ENCODE peak calls at places on chromosomes 6 and 20, in four cellular contexts. J, I, T and M are unnamed samples.

GRCh38 chr20:63053430-63054102 is 46.8 kb upstream of the BHLHE23 start:
- DNase-seq in T (no peak), I (no peak), J (no peak), M (no peak)

GRCh38 chr20:21234816-21235215 is 68.3 kb upstream of the XRN2 start:
- DNase-seq in T (no peak), I (no peak), J (no peak), M (no peak)

GRCh38 chr20:17960927-17961599 is 7.5 kb downstream of the SNX5 start:
- DNase-seq in I (no peak), T (peak; percentile 78), J (no peak), M (peak; percentile 82)

GRCh38 chr6:70281923-70282902 is 20.7 kb downstream of the COL9A1 start:
- DNase-seq in J (peak; percentile 50), I (no peak), T (no peak), M (no peak)

GRCh38 chr6:25652007-25652515 is at the start of gene SCGN:
- DNase-seq in I (peak; percentile 62), J (peak; percentile 61), T (peak; percentile 73), M (peak; percentile 68)

GRCh38 chr6:44717431-44717830 is 329.9 kb downstream of the CDC5L start:
- DNase-seq in I (no peak), J (no peak), T (no peak), M (no peak)

GRCh38 chr6:122184260-122184934 is 215.1 kb upstream of the HSF2 start:
- DNase-seq in T (peak; percentile 33), I (no peak), J (no peak), M (peak; percentile 67)

GRCh38 chr6:136609878-136610706 is 59.9 kb upstream of the MAP7 start:
- DNase-seq in T (peak; percentile 99), I (no peak), J (no peak), M (peak; percentile 99)

GRCh38 chr6:94733066-94733465 is 844.3 kb upstream of the MANEA start:
- DNase-seq in I (no peak), T (no peak), J (no peak), M (no peak)

GRCh38 chr20:21682576-21682975 is 22.9 kb upstream of the PAX1 start:
- DNase-seq in T (no peak), J (peak; percentile 62), I (no peak), M (no peak)

GRCh38 chr6:110852769-110853168 is 21.8 kb upstream of the AMD1 start:
- DNase-seq in I (no peak), T (no peak), J (no peak), M (no peak)
- TF ChIP-seq CTCF in I (no peak), T (no peak), J (no peak), M (no peak)

GRCh38 chr20:33242319-33243100 is 6.7 kb downstream of the BPIFA1 start:
- DNase-seq in I (no peak), J (no peak), T (no peak), M (no peak)
- TF ChIP-seq CTCF in I (no peak), J (no peak), T (no peak), M (no peak)

DNA sequence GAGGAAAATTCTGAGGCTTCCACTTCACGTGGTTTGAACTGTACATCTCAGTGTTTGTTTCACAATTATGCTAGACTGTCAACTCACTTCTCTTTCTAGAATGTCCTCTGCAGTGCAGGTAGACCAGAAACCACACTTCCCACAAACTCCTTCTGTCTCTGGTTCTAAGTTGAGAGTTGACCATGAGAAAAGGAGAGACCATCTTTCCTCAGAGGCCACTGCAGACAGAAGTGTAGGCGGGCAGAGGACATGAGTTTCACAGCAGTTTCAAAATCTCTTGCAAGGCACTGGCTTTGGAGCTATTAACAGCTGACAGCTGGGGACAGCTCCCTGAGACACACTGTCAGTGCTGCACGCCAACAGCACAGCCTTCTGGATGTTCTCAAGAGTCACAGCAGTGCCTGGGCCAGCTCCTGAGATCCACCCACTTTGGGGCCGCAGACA is 55.4 kb upstream of the MOXD1 start:
- DNase-seq in T (no peak), I (peak; percentile 72), J (no peak), M (no peak)
- TF ChIP-seq CTCF in T (no peak), I (peak; percentile 26), J (no peak), M (peak; percentile 11)

GRCh38 chr20:56451056-56451765 is 17.2 kb upstream of the RTF2 start:
- DNase-seq in J (no peak), I (no peak), T (no peak), M (no peak)

GRCh38 chr20:56447227-56447626 is 21.2 kb upstream of the RTF2 start:
- DNase-seq in T (no peak), I (no peak), J (no peak), M (no peak)

GRCh38 chr20:56453347-56453746 is 15.1 kb upstream of the RTF2 start:
- DNase-seq in T (no peak), I (peak; percentile 73), J (no peak), M (no peak)

GRCh38 chr20:56445540-56445939 is 22.9 kb upstream of the RTF2 start:
- DNase-seq in J (no peak), I (no peak), T (no peak), M (no peak)

DNA sequence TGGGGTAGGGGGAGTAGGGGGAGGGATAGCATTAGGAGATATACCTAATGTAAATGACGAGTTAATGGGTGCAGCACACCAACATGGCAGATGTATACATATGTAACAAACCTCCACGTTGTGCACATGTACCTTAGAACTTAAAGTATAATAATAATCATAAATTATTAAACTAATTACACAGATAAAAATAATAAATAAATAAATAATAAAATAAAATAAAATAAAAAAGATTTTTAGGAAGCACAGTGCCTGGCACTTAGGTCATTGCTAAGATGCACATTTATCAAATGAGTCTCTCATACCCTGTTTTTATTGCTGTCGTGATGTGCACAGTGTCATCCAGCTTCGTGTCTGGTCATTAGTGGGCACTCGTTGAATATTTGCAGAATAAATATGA is 19.0 kb upstream of the RTF2 start:
- DNase-seq in I (no peak), J (no peak), T (no peak), M (no peak)
- TF ChIP-seq CTCF in I (no peak), J (no peak), T (no peak), M (no peak)

GRCh38 chr20:11271319-11271718 is 597.5 kb upstream of the JAG1 start:
- DNase-seq in T (no peak), J (no peak), I (no peak), M (no peak)
- TF ChIP-seq CTCF in T (no peak), J (no peak), I (no peak), M (peak; percentile 14)

GRCh38 chr20:235891-236290 is 8.8 kb downstream of the DEFB129 start:
- DNase-seq in J (no peak), T (peak; percentile 22), I (no peak), M (peak; percentile 13)
- TF ChIP-seq CTCF in J (no peak), T (no peak), I (no peak), M (peak; percentile 6)

GRCh38 chr6:95866732-95867131 is 149.0 kb upstream of the FUT9 start:
- DNase-seq in J (no peak), I (peak; percentile 6), T (peak; percentile 1), M (peak; percentile 7)
- TF ChIP-seq CTCF in J (no peak), I (peak; percentile 42), T (no peak), M (peak; percentile 29)

DNA sequence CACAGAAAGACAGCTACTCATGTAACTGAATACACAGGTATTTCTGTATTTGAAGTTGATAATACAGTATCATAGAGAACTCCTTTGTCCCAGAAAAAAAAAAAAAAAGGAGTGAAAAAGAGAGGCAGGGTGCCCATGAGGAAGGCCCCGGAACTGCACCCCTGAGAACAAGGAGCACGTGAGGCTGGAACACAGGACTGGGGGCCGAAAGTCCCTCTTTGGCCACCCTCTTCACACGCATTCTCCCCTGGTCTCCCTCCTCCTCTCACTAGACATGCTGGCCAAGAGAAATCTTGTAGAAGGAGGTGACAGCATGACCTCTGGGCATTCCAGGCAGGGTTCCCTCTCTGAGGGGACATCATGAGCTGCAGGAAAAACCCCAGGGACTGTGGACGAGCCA is 62.7 kb upstream of the TRAF3IP2 start:
- DNase-seq in T (no peak), J (peak; percentile 79), I (no peak), M (no peak)
- TF ChIP-seq CTCF in T (peak; percentile 31), J (peak; percentile 48), I (no peak), M (peak; percentile 53)